ENCODE peak calls at places on chromosomes 13 and 19, in nine cellular contexts. One of them, this sample, is unnamed.

GRCh38 chr13:58081301-58081820 is 449.8 kb downstream of the PCDH17 start:
- DNase-seq in stimulated activated CD4-positive, alpha-beta T cell treated with anti-CD3 and anti-CD28 coated beads, TNF-alpha, amount 100 ng/mL, for 24 hours: no peak
- DNase-seq in iris pigment epithelial cell: no peak
- DNase-seq in NK-92 treated with Interleukin-12 subunit alpha and Interleukin-12 subunit beta, amount 100 ng/mL, for 24 hours: no peak
- DNase-seq in mesothelial cell of epicardium: no peak
- DNase-seq in T-cell: no peak
- DNase-seq in activated CD4-positive, alpha-beta T cell treated with anti-CD3 and anti-CD28 coated beads, Interleukin-2, amount 50 U/mL, for 4 hours: no peak
- DNase-seq in effector CD4-positive, alpha-beta T cell: no peak
- DNase-seq in esophagus muscularis mucosa: no peak
- DNase-seq in this sample: no peak

GRCh38 chr19:32437096-32437495 is 31.5 kb downstream of the DPY19L3 start:
- DNase-seq in iris pigment epithelial cell: no peak
- DNase-seq in T-cell: no peak
- DNase-seq in mesothelial cell of epicardium: no peak
- DNase-seq in effector CD4-positive, alpha-beta T cell: no peak
- DNase-seq in NK-92 treated with Interleukin-12 subunit alpha and Interleukin-12 subunit beta, amount 100 ng/mL, for 24 hours: no peak
- DNase-seq in stimulated activated CD4-positive, alpha-beta T cell treated with anti-CD3 and anti-CD28 coated beads, TNF-alpha, amount 100 ng/mL, for 24 hours: no peak
- DNase-seq in activated CD4-positive, alpha-beta T cell treated with anti-CD3 and anti-CD28 coated beads, Interleukin-2, amount 50 U/mL, for 4 hours: no peak
- DNase-seq in esophagus muscularis mucosa: no peak
- DNase-seq in this sample: no peak

GRCh38 chr13:26219726-26220125 is 2.4 kb downstream of the RNF6 start:
- DNase-seq in stimulated activated CD4-positive, alpha-beta T cell treated with anti-CD3 and anti-CD28 coated beads, TNF-alpha, amount 100 ng/mL, for 24 hours: no peak
- DNase-seq in effector CD4-positive, alpha-beta T cell: no peak
- DNase-seq in activated CD4-positive, alpha-beta T cell treated with anti-CD3 and anti-CD28 coated beads, Interleukin-2, amount 50 U/mL, for 4 hours: no peak
- DNase-seq in NK-92 treated with Interleukin-12 subunit alpha and Interleukin-12 subunit beta, amount 100 ng/mL, for 24 hours: no peak
- DNase-seq in esophagus muscularis mucosa: no peak
- DNase-seq in iris pigment epithelial cell: peak; percentile 60
- DNase-seq in T-cell: no peak
- DNase-seq in mesothelial cell of epicardium: no peak
- DNase-seq in this sample: no peak

GRCh38 chr19:48196321-48196761 is 25.9 kb downstream of the ZSWIM9 start:
- DNase-seq in effector CD4-positive, alpha-beta T cell: no peak
- DNase-seq in NK-92 treated with Interleukin-12 subunit alpha and Interleukin-12 subunit beta, amount 100 ng/mL, for 24 hours: no peak
- DNase-seq in activated CD4-positive, alpha-beta T cell treated with anti-CD3 and anti-CD28 coated beads, Interleukin-2, amount 50 U/mL, for 4 hours: no peak
- DNase-seq in iris pigment epithelial cell: no peak
- DNase-seq in T-cell: no peak
- DNase-seq in stimulated activated CD4-positive, alpha-beta T cell treated with anti-CD3 and anti-CD28 coated beads, TNF-alpha, amount 100 ng/mL, for 24 hours: no peak
- DNase-seq in esophagus muscularis mucosa: no peak
- DNase-seq in mesothelial cell of epicardium: no peak
- DNase-seq in this sample: no peak

GRCh38 chr13:102729560-102730275 is 34.9 kb upstream of the METTL21C start:
- DNase-seq in T-cell: no peak
- DNase-seq in NK-92 treated with Interleukin-12 subunit alpha and Interleukin-12 subunit beta, amount 100 ng/mL, for 24 hours: no peak
- DNase-seq in stimulated activated CD4-positive, alpha-beta T cell treated with anti-CD3 and anti-CD28 coated beads, TNF-alpha, amount 100 ng/mL, for 24 hours: no peak
- DNase-seq in iris pigment epithelial cell: peak; percentile 87
- DNase-seq in effector CD4-positive, alpha-beta T cell: no peak
- DNase-seq in esophagus muscularis mucosa: no peak
- DNase-seq in activated CD4-positive, alpha-beta T cell treated with anti-CD3 and anti-CD28 coated beads, Interleukin-2, amount 50 U/mL, for 4 hours: no peak
- DNase-seq in mesothelial cell of epicardium: no peak
- DNase-seq in this sample: no peak

GRCh38 chr19:48218964-48219363 is 36.7 kb downstream of the CARD8 start:
- DNase-seq in mesothelial cell of epicardium: no peak
- DNase-seq in activated CD4-positive, alpha-beta T cell treated with anti-CD3 and anti-CD28 coated beads, Interleukin-2, amount 50 U/mL, for 4 hours: no peak
- DNase-seq in T-cell: no peak
- DNase-seq in esophagus muscularis mucosa: no peak
- DNase-seq in effector CD4-positive, alpha-beta T cell: no peak
- DNase-seq in NK-92 treated with Interleukin-12 subunit alpha and Interleukin-12 subunit beta, amount 100 ng/mL, for 24 hours: no peak
- DNase-seq in iris pigment epithelial cell: peak; percentile 63
- DNase-seq in stimulated activated CD4-positive, alpha-beta T cell treated with anti-CD3 and anti-CD28 coated beads, TNF-alpha, amount 100 ng/mL, for 24 hours: no peak
- DNase-seq in this sample: no peak

GRCh38 chr19:1935484-1936208 is 5.3 kb upstream of the CSNK1G2 start:
- DNase-seq in effector CD4-positive, alpha-beta T cell: no peak
- DNase-seq in iris pigment epithelial cell: peak; percentile 51
- DNase-seq in NK-92 treated with Interleukin-12 subunit alpha and Interleukin-12 subunit beta, amount 100 ng/mL, for 24 hours: no peak
- DNase-seq in activated CD4-positive, alpha-beta T cell treated with anti-CD3 and anti-CD28 coated beads, Interleukin-2, amount 50 U/mL, for 4 hours: no peak
- DNase-seq in esophagus muscularis mucosa: no peak
- DNase-seq in mesothelial cell of epicardium: no peak
- DNase-seq in stimulated activated CD4-positive, alpha-beta T cell treated with anti-CD3 and anti-CD28 coated beads, TNF-alpha, amount 100 ng/mL, for 24 hours: no peak
- DNase-seq in T-cell: no peak
- DNase-seq in this sample: peak; percentile 73

GRCh38 chr13:99392806-99393135 is 85.6 kb upstream of the GPR183 start:
- DNase-seq in mesothelial cell of epicardium: no peak
- DNase-seq in iris pigment epithelial cell: no peak
- DNase-seq in T-cell: no peak
- DNase-seq in stimulated activated CD4-positive, alpha-beta T cell treated with anti-CD3 and anti-CD28 coated beads, TNF-alpha, amount 100 ng/mL, for 24 hours: no peak
- DNase-seq in esophagus muscularis mucosa: no peak
- DNase-seq in NK-92 treated with Interleukin-12 subunit alpha and Interleukin-12 subunit beta, amount 100 ng/mL, for 24 hours: no peak
- DNase-seq in activated CD4-positive, alpha-beta T cell treated with anti-CD3 and anti-CD28 coated beads, Interleukin-2, amount 50 U/mL, for 4 hours: no peak
- DNase-seq in effector CD4-positive, alpha-beta T cell: no peak
- DNase-seq in this sample: no peak

GRCh38 chr13:40146586-40147240 is 491.3 kb downstream of the COG6 start:
- DNase-seq in esophagus muscularis mucosa: no peak
- DNase-seq in effector CD4-positive, alpha-beta T cell: no peak
- DNase-seq in activated CD4-positive, alpha-beta T cell treated with anti-CD3 and anti-CD28 coated beads, Interleukin-2, amount 50 U/mL, for 4 hours: peak; percentile 17
- DNase-seq in T-cell: no peak
- DNase-seq in NK-92 treated with Interleukin-12 subunit alpha and Interleukin-12 subunit beta, amount 100 ng/mL, for 24 hours: no peak
- DNase-seq in mesothelial cell of epicardium: no peak
- DNase-seq in iris pigment epithelial cell: no peak
- DNase-seq in stimulated activated CD4-positive, alpha-beta T cell treated with anti-CD3 and anti-CD28 coated beads, TNF-alpha, amount 100 ng/mL, for 24 hours: no peak
- DNase-seq in this sample: no peak

GRCh38 chr13:25977671-25978070 is 74.1 kb downstream of the SHISA2 start:
- DNase-seq in effector CD4-positive, alpha-beta T cell: no peak
- DNase-seq in mesothelial cell of epicardium: no peak
- DNase-seq in NK-92 treated with Interleukin-12 subunit alpha and Interleukin-12 subunit beta, amount 100 ng/mL, for 24 hours: no peak
- DNase-seq in stimulated activated CD4-positive, alpha-beta T cell treated with anti-CD3 and anti-CD28 coated beads, TNF-alpha, amount 100 ng/mL, for 24 hours: no peak
- DNase-seq in activated CD4-positive, alpha-beta T cell treated with anti-CD3 and anti-CD28 coated beads, Interleukin-2, amount 50 U/mL, for 4 hours: no peak
- DNase-seq in iris pigment epithelial cell: no peak
- DNase-seq in esophagus muscularis mucosa: no peak
- DNase-seq in T-cell: no peak
- DNase-seq in this sample: no peak

This sample was measured in GM12865.